ENCODE peak calls at places on chromosome 5, in nine cellular contexts. G, F, K, E, V, M, I, N and T are unnamed samples.

GRCh38 chr5:177130211-177131018 is 3.2 kb upstream of the NSD1 start:
- DNase-seq in M (peak; percentile 38), K (no peak), F (no peak), G (no peak), V (no peak), N (peak; percentile 17), I (no peak), E (peak; percentile 53), T (no peak)

GRCh38 chr5:1784197-1785050 is 15.2 kb downstream of the MRPL36 start:
- DNase-seq in N (peak; percentile 57), F (no peak), K (no peak), G (no peak), E (no peak), I (no peak), V (no peak), M (peak; percentile 45), T (no peak)

GRCh38 chr5:156559955-156560354 is 233.0 kb downstream of the SGCD start:
- DNase-seq in I (no peak), M (no peak), K (no peak), F (no peak), N (no peak), V (no peak), G (no peak), E (no peak), T (no peak)

GRCh38 chr5:93303291-93303691 is 277.7 kb downstream of the NR2F1-AS1 start:
- DNase-seq in I (no peak), K (no peak), M (no peak), N (no peak), F (no peak), V (no peak), E (no peak), G (no peak), T (no peak)

GRCh38 chr5:158843305-158843704 is 256.4 kb downstream of the EBF1 start:
- DNase-seq in F (no peak), N (peak; percentile 37), E (no peak), V (no peak), I (no peak), G (no peak), M (no peak), K (no peak), T (no peak)

GRCh38 chr5:134267366-134268018 is 41.6 kb upstream of the PPP2CA start:
- DNase-seq in M (no peak), N (no peak), F (no peak), E (peak; percentile 60), I (no peak), G (no peak), K (no peak), V (no peak), T (no peak)

GRCh38 chr5:141420855-141421488 is at the start of gene PCDHGA11:
- DNase-seq in K (no peak), G (no peak), I (no peak), M (no peak), N (peak; percentile 83), F (no peak), V (no peak), E (peak; percentile 63), T (no peak)

GRCh38 chr5:1657161-1657741 is 133.5 kb upstream of the LPCAT1 start:
- DNase-seq in V (no peak), M (no peak), I (no peak), F (no peak), G (no peak), E (no peak), K (peak; percentile 37), N (peak; percentile 53), T (no peak)

GRCh38 chr5:132073231-132074013 is at the start of gene CSF2:
- DNase-seq in I (no peak), K (no peak), M (no peak), N (peak; percentile 81), V (peak; percentile 46), G (no peak), F (no peak), E (peak; percentile 40), T (no peak)

GRCh38 chr5:105978011-105978410 is 1692.7 kb downstream of the EFNA5 start:
- DNase-seq in K (no peak), V (no peak), E (no peak), G (no peak), F (no peak), I (no peak), M (no peak), N (no peak), T (no peak)

GRCh38 chr5:148831590-148832565 is 5.5 kb downstream of the ADRB2 start:
- DNase-seq in M (peak; percentile 66), E (no peak), I (no peak), N (no peak), F (no peak), G (no peak), V (no peak), K (no peak), T (no peak)
- H3K4me1 ChIP-seq in M (peaks cover 8% of the 10 kb centered on the region), E (peaks cover 12% of the 10 kb centered on the region), I (no peaks in the 10 kb centered on the region), N (peaks cover 12% of the 10 kb centered on the region), F (peaks cover 8% of the 10 kb centered on the region), G (peaks cover 9% of the 10 kb centered on the region), V (peaks cover 10% of the 10 kb centered on the region), K (peaks cover 49% of the 10 kb centered on the region), T (peaks cover 15% of the 10 kb centered on the region)

GRCh38 chr5:149409268-149409948 is 30.3 kb upstream of the IL17B start:
- DNase-seq in E (no peak), K (no peak), I (no peak), V (no peak), M (peak; percentile 66), N (no peak), G (no peak), F (no peak), T (no peak)

GRCh38 chr5:149408252-149409099 is 29.4 kb upstream of the IL17B start:
- DNase-seq in F (no peak), E (no peak), M (peak; percentile 65), N (no peak), V (no peak), I (no peak), K (no peak), G (no peak), T (no peak)

GRCh38 chr5:149406203-149406978 is 27.3 kb upstream of the IL17B start:
- DNase-seq in V (no peak), K (peak; percentile 94), F (no peak), E (peak; percentile 94), G (no peak), M (peak; percentile 99), I (peak; percentile 96), N (no peak), T (no peak)

GRCh38 chr5:149406979-149407306 is 27.9 kb upstream of the IL17B start:
- DNase-seq in G (no peak), V (no peak), E (no peak), N (no peak), F (no peak), K (no peak), M (no peak), I (no peak), T (no peak)

DNA sequence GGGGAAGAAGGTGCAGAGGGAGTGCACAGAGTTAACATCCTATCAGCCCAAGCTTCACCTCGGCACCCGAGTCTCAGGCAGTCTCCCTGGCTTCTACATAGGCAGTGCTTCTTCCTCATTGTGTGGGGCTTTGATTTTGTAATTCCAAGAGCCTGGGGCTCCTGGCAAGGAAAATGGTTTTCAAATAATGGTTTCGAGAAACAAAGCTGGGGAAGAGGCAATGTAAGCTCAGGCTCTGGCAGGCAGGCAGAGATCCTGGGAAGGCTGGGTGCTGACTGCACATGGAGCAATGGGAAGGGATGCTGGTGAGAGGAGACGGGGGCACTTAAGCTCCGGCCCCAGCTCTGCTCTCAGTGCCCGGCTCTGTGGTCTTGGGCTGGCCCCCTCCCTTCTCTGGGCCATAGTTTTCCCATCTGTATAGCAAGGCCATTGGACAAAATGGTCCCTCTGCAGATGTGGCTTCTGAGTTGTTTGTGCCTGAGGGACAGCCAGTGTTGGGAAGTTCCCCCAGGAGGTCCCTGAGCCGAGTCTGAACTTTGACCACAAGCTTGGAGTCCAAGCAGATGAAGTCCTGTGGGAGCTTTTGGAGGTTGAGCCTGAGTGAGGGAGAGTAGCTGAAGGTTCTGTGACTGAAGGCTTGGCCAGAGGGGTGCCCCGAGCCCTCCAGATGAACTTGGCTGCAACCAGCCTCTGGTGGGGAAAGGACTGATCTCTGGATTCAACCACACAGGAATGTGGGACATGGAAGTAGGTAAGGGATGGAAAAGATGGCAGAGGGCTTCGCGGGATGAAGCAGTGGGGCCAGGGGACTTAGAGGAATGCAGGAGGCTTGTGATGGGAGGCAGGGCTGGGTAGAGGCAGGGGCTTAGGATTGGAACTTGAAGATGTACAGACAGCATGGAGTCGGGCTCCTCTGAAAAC is 28.5 kb upstream of the IL17B start:
- DNase-seq in G (no peak), E (no peak), N (no peak), K (no peak), V (no peak), F (no peak), I (no peak), M (peak; percentile 78), T (no peak)
- H3K4me3 ChIP-seq in G (no peak overlapping the region), E (peak overlapping the region; percentile 63), N (peak overlapping the region; percentile 44), K (peak overlapping the region; percentile 52), V (peak overlapping the region; percentile 34), F (no peak overlapping the region), I (peak overlapping the region; percentile 68), M (peak overlapping the region; percentile 88), T (no peak overlapping the region)

DNA sequence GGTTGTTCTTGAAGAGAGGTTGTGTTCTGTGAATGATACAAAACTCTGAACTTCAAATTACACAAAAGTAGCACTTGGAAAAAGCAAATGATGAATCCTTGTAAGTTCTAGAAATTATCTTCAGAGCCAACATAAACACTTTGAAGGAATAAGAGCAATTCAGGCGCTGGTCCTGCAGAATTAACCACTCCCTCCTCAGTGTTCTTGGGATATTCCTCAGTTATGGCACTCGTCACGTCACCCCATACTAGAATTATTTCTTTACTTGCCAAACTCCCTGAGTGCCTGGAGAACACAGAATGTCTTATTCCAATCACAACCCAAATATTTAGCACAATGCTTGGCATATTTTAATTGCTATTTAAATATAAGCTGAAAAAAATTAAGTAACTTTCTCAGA is 126.3 kb downstream of the EFNA5 start:
- DNase-seq in F (no peak), N (no peak), G (no peak), V (no peak), I (no peak), E (no peak), K (no peak), M (no peak), T (no peak)
- H3K4me1 ChIP-seq in F (no peaks in the 10 kb centered on the region), N (peaks cover 8% of the 10 kb centered on the region), G (peaks cover 22% of the 10 kb centered on the region), V (peaks cover 2% of the 10 kb centered on the region), I (peaks cover 3% of the 10 kb centered on the region), E (peaks cover 4% of the 10 kb centered on the region), K (peaks cover 13% of the 10 kb centered on the region), M (peaks cover 29% of the 10 kb centered on the region), T (no peaks in the 10 kb centered on the region)

GRCh38 chr5:67426961-67427630 is 230.5 kb upstream of the CD180 start:
- DNase-seq in M (no peak), N (no peak), K (no peak), F (no peak), V (no peak), E (no peak), I (no peak), G (no peak), T (no peak)

GRCh38 chr5:67431191-67431590 is 234.6 kb upstream of the CD180 start:
- DNase-seq in I (peak; percentile 44), F (no peak), G (no peak), N (no peak), E (no peak), M (no peak), K (no peak), V (no peak), T (no peak)

GRCh38 chr5:67427745-67428298 is 231.2 kb upstream of the CD180 start:
- DNase-seq in G (no peak), F (no peak), N (no peak), I (no peak), K (no peak), E (no peak), M (no peak), V (no peak), T (no peak)

DNA sequence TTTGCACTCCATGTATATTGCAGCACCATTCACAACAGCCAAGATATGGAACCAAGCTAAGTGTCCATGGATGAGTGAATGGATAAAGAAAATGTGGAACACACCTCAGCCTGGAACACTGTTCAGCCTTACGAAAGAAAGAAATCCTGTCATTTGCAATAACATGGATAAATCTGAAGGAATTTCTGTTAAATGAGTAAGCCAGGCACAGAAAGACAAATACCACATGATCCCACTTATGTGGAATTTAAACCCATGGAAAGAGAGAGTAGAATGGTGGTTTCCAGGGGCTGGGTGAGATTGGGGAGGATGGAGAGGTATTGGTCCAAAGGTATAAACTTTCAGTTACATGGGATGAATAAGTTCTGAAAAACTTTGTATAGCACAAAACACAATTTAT is 228.9 kb upstream of the CD180 start:
- DNase-seq in N (no peak), V (no peak), E (peak; percentile 16), K (no peak), I (no peak), M (no peak), G (no peak), F (no peak), T (no peak)
- H3K4me3 ChIP-seq in N (no peak overlapping the region), V (no peak overlapping the region), E (no peak overlapping the region), K (no peak overlapping the region), I (no peak overlapping the region), M (no peak overlapping the region), G (no peak overlapping the region), F (no peak overlapping the region), T (no peak overlapping the region)